ENCODE peak calls at places on chromosomes 2 and 18, in four cellular contexts. E, X, Z and W are unnamed samples.

GRCh38 chr2:212157011-212157410 is 381.6 kb downstream of the ERBB4 start:
- DNase-seq in E (no peak), X (no peak), Z (no peak), W (no peak)

GRCh38 chr2:170052151-170052550 is 125.8 kb upstream of the MYO3B start:
- DNase-seq in Z (no peak), E (no peak), X (no peak), W (no peak)

GRCh38 chr2:231321556-231322334 is 73.8 kb upstream of the B3GNT7 start:
- DNase-seq in X (no peak), Z (no peak), E (no peak), W (no peak)

GRCh38 chr2:172558372-172558771 is 2.5 kb downstream of the PDK1 start:
- DNase-seq in X (no peak), E (no peak), Z (no peak), W (no peak)

GRCh38 chr18:71899707-71900483 is 644.2 kb downstream of the CBLN2 start:
- DNase-seq in X (no peak), E (no peak), Z (no peak), W (no peak)

GRCh38 chr2:216665717-216666116 is 29.6 kb downstream of the IGFBP5 start:
- DNase-seq in X (no peak), E (peak; percentile 22), Z (no peak), W (no peak)

GRCh38 chr2:20092901-20093235 is 41.4 kb upstream of the LAPTM4A start:
- DNase-seq in E (no peak), Z (no peak), X (no peak), W (no peak)

GRCh38 chr18:78319934-78320333 is 659.7 kb upstream of the SALL3 start:
- DNase-seq in E (no peak), X (no peak), Z (no peak), W (no peak)

DNA sequence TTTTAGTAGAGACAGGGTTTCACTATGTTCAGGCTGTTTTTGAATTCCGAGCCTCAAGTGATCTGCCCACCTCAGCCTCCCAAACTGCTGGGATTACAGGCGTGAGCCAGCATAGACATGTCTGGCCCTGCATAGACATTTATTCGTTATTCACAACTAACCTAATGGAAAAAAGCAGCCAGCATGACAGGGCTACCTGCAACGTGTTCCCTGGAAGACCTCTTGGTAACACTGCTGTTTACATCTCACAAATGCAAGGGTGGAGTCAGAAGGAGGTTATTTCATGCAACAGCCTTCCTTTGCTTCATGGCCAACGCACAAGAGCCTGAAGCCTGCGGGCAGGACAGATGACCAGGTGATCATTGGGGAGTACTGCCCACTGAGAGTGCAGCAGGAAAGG is 9.2 kb downstream of the SERPINE2 start:
- DNase-seq in Z (no peak), X (no peak), E (no peak), W (no peak)
- H3K4me3 ChIP-seq in Z (no peak overlapping the region), X (no peak overlapping the region), E (no peak overlapping the region), W (no peak overlapping the region)

GRCh38 chr2:40284797-40285196 is 167.1 kb downstream of the SLC8A1 start:
- DNase-seq in E (no peak), X (no peak), Z (peak; percentile 37), W (no peak)
- TF ChIP-seq CTCF in E (no peak), X (no peak), Z (no peak), W (no peak)

GRCh38 chr2:73899801-73900336 is 7.1 kb downstream of the ACTG2 start:
- DNase-seq in E (no peak), X (no peak), Z (no peak), W (no peak)

GRCh38 chr2:73904952-73905351 is 12.1 kb downstream of the ACTG2 start:
- DNase-seq in X (no peak), E (no peak), Z (no peak), W (no peak)

GRCh38 chr2:73901143-73901542 is 8.3 kb downstream of the ACTG2 start:
- DNase-seq in Z (no peak), E (no peak), X (no peak), W (no peak)

GRCh38 chr2:73902284-73902683 is 9.5 kb downstream of the ACTG2 start:
- DNase-seq in Z (no peak), X (no peak), E (no peak), W (no peak)

GRCh38 chr2:73903313-73903712 is 10.5 kb downstream of the ACTG2 start:
- DNase-seq in Z (no peak), X (no peak), E (no peak), W (no peak)
- H3K4me3 ChIP-seq in Z (no peak overlapping the region), X (no peak overlapping the region), E (no peak overlapping the region), W (no peak overlapping the region)

GRCh38 chr2:2413525-2413924 is 82.5 kb upstream of the MYT1L start:
- DNase-seq in Z (no peak), X (no peak), E (no peak), W (no peak)
- TF ChIP-seq CTCF in Z (no peak), X (no peak), E (no peak), W (no peak)